ENCODE peak calls at places on chromosomes 6 and 20, in six cellular contexts. One of them, this sample, is unnamed.

GRCh38 chr6:95364016-95364604 is 213.2 kb upstream of the MANEA start:
- DNase-seq in testis: no peak
- DNase-seq in stomach: no peak
- DNase-seq in prostate gland: no peak
- DNase-seq in adrenal gland: no peak
- DNase-seq in transverse colon: no peak
- DNase-seq in this sample: no peak

GRCh38 chr20:31989030-31989645 is 21.1 kb upstream of the CCM2L start:
- DNase-seq in testis: no peak
- DNase-seq in stomach: no peak
- DNase-seq in prostate gland: no peak
- DNase-seq in adrenal gland: no peak
- DNase-seq in transverse colon: no peak
- DNase-seq in this sample: no peak

GRCh38 chr6:65088575-65088974 is 618.5 kb downstream of the EYS start:
- DNase-seq in testis: no peak
- DNase-seq in stomach: no peak
- DNase-seq in prostate gland: no peak
- DNase-seq in adrenal gland: no peak
- DNase-seq in transverse colon: no peak
- DNase-seq in this sample: no peak

GRCh38 chr6:53857318-53858094 is 62.7 kb downstream of the LRRC1 start:
- DNase-seq in testis: no peak
- DNase-seq in stomach: no peak
- DNase-seq in prostate gland: peak
- DNase-seq in adrenal gland: no peak
- DNase-seq in transverse colon: no peak
- DNase-seq in this sample: no peak

GRCh38 chr20:59007758-59008511 is 881 bp upstream of the CTSZ start:
- DNase-seq in testis: no peak
- DNase-seq in stomach: peak
- DNase-seq in prostate gland: no peak
- DNase-seq in adrenal gland: peak
- DNase-seq in transverse colon: peak
- DNase-seq in this sample: no peak

GRCh38 chr6:74280130-74280692 is 584.2 kb downstream of the CD109 start:
- DNase-seq in testis: no peak
- DNase-seq in stomach: no peak
- DNase-seq in prostate gland: no peak
- DNase-seq in adrenal gland: no peak
- DNase-seq in transverse colon: no peak
- DNase-seq in this sample: no peak

GRCh38 chr20:50459124-50459918 is 50.9 kb upstream of the PTPN1 start:
- DNase-seq in testis: no peak
- DNase-seq in stomach: no peak
- DNase-seq in prostate gland: no peak
- DNase-seq in adrenal gland: no peak
- DNase-seq in transverse colon: no peak
- DNase-seq in this sample: no peak

GRCh38 chr20:17901971-17902370 is 66.6 kb downstream of the SNX5 start:
- DNase-seq in testis: no peak
- DNase-seq in stomach: no peak
- DNase-seq in prostate gland: no peak
- DNase-seq in adrenal gland: no peak
- DNase-seq in transverse colon: no peak
- DNase-seq in this sample: no peak

GRCh38 chr6:31765910-31766794 is 3.7 kb downstream of the SAPCD1 start:
- DNase-seq in testis: no peak
- DNase-seq in stomach: no peak
- DNase-seq in prostate gland: no peak
- DNase-seq in adrenal gland: no peak
- DNase-seq in transverse colon: no peak
- DNase-seq in this sample: no peak

GRCh38 chr6:81750201-81750600 is 2.3 kb downstream of the TENT5A start:
- DNase-seq in testis: no peak
- DNase-seq in stomach: no peak
- DNase-seq in prostate gland: no peak
- DNase-seq in adrenal gland: no peak
- DNase-seq in transverse colon: no peak
- DNase-seq in this sample: no peak

GRCh38 chr6:32047539-32047854 is 9.3 kb downstream of the CYP21A2 start:
- DNase-seq in testis: no peak
- DNase-seq in stomach: no peak
- DNase-seq in prostate gland: no peak
- DNase-seq in adrenal gland: no peak
- DNase-seq in transverse colon: no peak
- DNase-seq in this sample: no peak

GRCh38 chr6:90811596-90812226 is 224.8 kb upstream of the MAP3K7 start:
- DNase-seq in testis: no peak
- DNase-seq in stomach: no peak
- DNase-seq in prostate gland: no peak
- DNase-seq in adrenal gland: no peak
- DNase-seq in transverse colon: no peak
- DNase-seq in this sample: no peak

GRCh38 chr20:54103067-54103761 is 32.8 kb upstream of the BCAS1 start:
- DNase-seq in testis: peak
- DNase-seq in stomach: peak
- DNase-seq in prostate gland: peak
- DNase-seq in adrenal gland: peak
- DNase-seq in transverse colon: peak
- DNase-seq in this sample: peak

GRCh38 chr20:17786221-17786718 is 86.5 kb downstream of the BANF2 start:
- DNase-seq in testis: peak
- DNase-seq in stomach: no peak
- DNase-seq in prostate gland: no peak
- DNase-seq in adrenal gland: no peak
- DNase-seq in transverse colon: no peak
- DNase-seq in this sample: peak

GRCh38 chr6:17536586-17536985 is 63.5 kb upstream of the FAM8A1 start:
- DNase-seq in testis: no peak
- DNase-seq in stomach: no peak
- DNase-seq in prostate gland: no peak
- DNase-seq in adrenal gland: no peak
- DNase-seq in transverse colon: no peak
- DNase-seq in this sample: no peak

GRCh38 chr6:44176935-44177509 is 18.4 kb downstream of the CAPN11 start:
- DNase-seq in testis: no peak
- DNase-seq in stomach: no peak
- DNase-seq in prostate gland: no peak
- DNase-seq in adrenal gland: no peak
- DNase-seq in transverse colon: no peak
- DNase-seq in this sample: no peak

GRCh38 chr6:26390504-26390903 is 7.6 kb downstream of the BTN2A2 start:
- DNase-seq in testis: no peak
- DNase-seq in stomach: no peak
- DNase-seq in prostate gland: no peak
- DNase-seq in adrenal gland: no peak
- DNase-seq in transverse colon: no peak
- DNase-seq in this sample: no peak

GRCh38 chr20:44799691-44800090 is 10.7 kb downstream of the RIMS4 start:
- DNase-seq in testis: no peak
- DNase-seq in stomach: no peak
- DNase-seq in prostate gland: no peak
- DNase-seq in adrenal gland: no peak
- DNase-seq in transverse colon: no peak
- DNase-seq in this sample: no peak

GRCh38 chr20:33622705-33623390 is 39.3 kb upstream of the C20orf144 start:
- DNase-seq in testis: no peak
- DNase-seq in stomach: no peak
- DNase-seq in prostate gland: no peak
- DNase-seq in adrenal gland: no peak
- DNase-seq in transverse colon: no peak
- DNase-seq in this sample: no peak

GRCh38 chr6:46186583-46186982 is 15.8 kb upstream of the ENPP5 start:
- DNase-seq in testis: no peak
- DNase-seq in stomach: no peak
- DNase-seq in prostate gland: no peak
- DNase-seq in adrenal gland: no peak
- DNase-seq in transverse colon: no peak
- DNase-seq in this sample: no peak

GRCh38 chr20:63698739-63699465 is 2.5 kb downstream of the TNFRSF6B start:
- DNase-seq in testis: no peak
- DNase-seq in stomach: no peak
- DNase-seq in prostate gland: no peak
- DNase-seq in adrenal gland: peak
- DNase-seq in transverse colon: peak
- DNase-seq in this sample: peak

GRCh38 chr6:16872543-16873230 is 111.4 kb upstream of the ATXN1 start:
- DNase-seq in testis: no peak
- DNase-seq in stomach: no peak
- DNase-seq in prostate gland: no peak
- DNase-seq in adrenal gland: no peak
- DNase-seq in transverse colon: no peak
- DNase-seq in this sample: no peak

GRCh38 chr20:61882716-61883615 is 182.7 kb downstream of the TAF4 start:
- DNase-seq in testis: no peak
- DNase-seq in stomach: no peak
- DNase-seq in prostate gland: no peak
- DNase-seq in adrenal gland: no peak
- DNase-seq in transverse colon: no peak
- DNase-seq in this sample: no peak

GRCh38 chr6:130010387-130010786 is 8.0 kb upstream of the L3MBTL3 start:
- DNase-seq in testis: no peak
- DNase-seq in stomach: no peak
- DNase-seq in prostate gland: no peak
- DNase-seq in adrenal gland: no peak
- DNase-seq in transverse colon: no peak
- DNase-seq in this sample: no peak

GRCh38 chr6:5302220-5302946 is 41.1 kb downstream of the FARS2 start:
- DNase-seq in testis: no peak
- DNase-seq in stomach: no peak
- DNase-seq in prostate gland: no peak
- DNase-seq in adrenal gland: no peak
- DNase-seq in transverse colon: no peak
- DNase-seq in this sample: no peak

GRCh38 chr6:120122401-120122800 is 772.8 kb upstream of the MAN1A1 start:
- DNase-seq in testis: no peak
- DNase-seq in stomach: no peak
- DNase-seq in prostate gland: no peak
- DNase-seq in adrenal gland: no peak
- DNase-seq in transverse colon: no peak
- DNase-seq in this sample: no peak

DNA sequence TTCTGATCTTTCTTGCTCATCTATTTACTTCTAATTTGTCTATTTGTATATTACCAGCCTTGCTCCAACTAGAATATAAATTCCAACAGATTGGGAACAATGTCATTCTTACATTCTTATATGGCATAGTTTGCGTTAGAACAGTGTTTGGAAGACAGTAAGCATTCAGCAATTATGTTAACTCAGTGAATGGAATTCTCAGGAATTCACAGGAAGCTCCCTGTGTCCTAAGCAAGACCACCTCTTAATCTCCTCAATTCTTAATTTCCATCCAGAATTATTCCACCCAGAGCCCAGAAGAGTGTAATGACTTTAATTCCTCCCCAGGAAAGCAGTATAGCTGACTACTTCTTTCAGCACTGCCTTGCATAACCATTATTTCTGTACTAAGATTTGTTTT is 18.2 kb upstream of the HS3ST5 start:
- DNase-seq in testis: no peak
- DNase-seq in stomach: no peak
- DNase-seq in prostate gland: no peak
- DNase-seq in adrenal gland: no peak
- DNase-seq in transverse colon: no peak
- DNase-seq in this sample: no peak
- TF ChIP-seq POLR2A in testis: no peak
- TF ChIP-seq POLR2A in stomach: no peak
- TF ChIP-seq POLR2A in prostate gland: no peak
- TF ChIP-seq POLR2A in adrenal gland: no peak
- TF ChIP-seq POLR2A in transverse colon: no peak
- TF ChIP-seq POLR2A in this sample: no peak

GRCh38 chr20:10171864-10172751 is 46.5 kb upstream of the SNAP25 start:
- DNase-seq in testis: peak
- DNase-seq in stomach: peak
- DNase-seq in prostate gland: peak
- DNase-seq in adrenal gland: peak
- DNase-seq in transverse colon: peak
- DNase-seq in this sample: no peak
- TF ChIP-seq CTCF in testis: no peak
- TF ChIP-seq CTCF in stomach: no peak
- TF ChIP-seq CTCF in prostate gland: no peak
- TF ChIP-seq CTCF in adrenal gland: no peak
- TF ChIP-seq CTCF in transverse colon: no peak
- TF ChIP-seq CTCF in this sample: no peak

GRCh38 chr6:8000080-8001035 is 63.8 kb downstream of the BLOC1S5 start:
- DNase-seq in testis: no peak
- DNase-seq in stomach: no peak
- DNase-seq in prostate gland: no peak
- DNase-seq in adrenal gland: no peak
- DNase-seq in transverse colon: no peak
- DNase-seq in this sample: no peak

GRCh38 chr6:7999201-7999600 is 65.0 kb downstream of the BLOC1S5 start:
- DNase-seq in testis: no peak
- DNase-seq in stomach: no peak
- DNase-seq in prostate gland: no peak
- DNase-seq in adrenal gland: no peak
- DNase-seq in transverse colon: no peak
- DNase-seq in this sample: no peak

GRCh38 chr6:7996538-7997225 is 67.5 kb downstream of the BLOC1S5 start:
- DNase-seq in testis: no peak
- DNase-seq in stomach: no peak
- DNase-seq in prostate gland: no peak
- DNase-seq in adrenal gland: no peak
- DNase-seq in transverse colon: no peak
- DNase-seq in this sample: no peak

GRCh38 chr6:7997311-7997710 is 66.9 kb downstream of the BLOC1S5 start:
- DNase-seq in testis: no peak
- DNase-seq in stomach: no peak
- DNase-seq in prostate gland: no peak
- DNase-seq in adrenal gland: no peak
- DNase-seq in transverse colon: no peak
- DNase-seq in this sample: no peak

DNA sequence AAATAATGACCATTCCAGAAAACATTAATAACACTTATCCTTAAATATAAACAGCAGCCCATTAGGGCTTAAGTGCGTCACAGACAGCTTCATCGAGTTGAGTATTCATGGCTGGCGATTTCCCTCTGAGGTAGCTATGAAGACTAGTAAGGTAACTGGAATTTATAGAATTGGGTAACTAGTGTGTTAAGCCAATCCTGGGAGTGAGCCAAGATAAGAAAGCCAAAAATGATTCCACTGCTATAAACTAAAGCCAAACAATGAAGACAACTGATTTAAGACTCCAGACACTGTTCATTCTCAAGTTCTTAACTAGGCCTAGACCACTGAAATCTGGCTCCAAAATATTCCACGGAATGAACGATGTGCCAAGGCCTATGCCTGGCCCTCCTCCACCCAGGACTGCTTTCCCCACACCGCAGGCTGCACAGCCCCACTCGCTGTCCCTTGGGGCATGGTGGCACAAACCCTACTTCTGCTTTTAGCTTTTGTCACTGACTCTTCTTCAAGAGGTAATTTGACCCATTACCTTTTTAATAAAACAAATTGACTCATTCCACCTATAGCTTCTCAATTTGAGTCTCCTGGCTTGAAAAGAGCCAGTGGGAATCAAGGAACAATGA is 66.0 kb downstream of the BLOC1S5 start:
- DNase-seq in testis: no peak
- DNase-seq in stomach: no peak
- DNase-seq in prostate gland: no peak
- DNase-seq in adrenal gland: no peak
- DNase-seq in transverse colon: no peak
- DNase-seq in this sample: no peak
- H3K27ac ChIP-seq in testis: no peak
- H3K27ac ChIP-seq in stomach: no peak
- H3K27ac ChIP-seq in prostate gland: no peak
- H3K27ac ChIP-seq in adrenal gland: no peak
- H3K27ac ChIP-seq in transverse colon: peak
- H3K27ac ChIP-seq in this sample: no peak

GRCh38 chr6:13709698-13710551 is 1.7 kb downstream of the RANBP9 start:
- DNase-seq in testis: no peak
- DNase-seq in stomach: no peak
- DNase-seq in prostate gland: no peak
- DNase-seq in adrenal gland: no peak
- DNase-seq in transverse colon: no peak
- DNase-seq in this sample: no peak
- TF ChIP-seq POLR2A in testis: no peak
- TF ChIP-seq POLR2A in stomach: no peak
- TF ChIP-seq POLR2A in prostate gland: no peak
- TF ChIP-seq POLR2A in adrenal gland: no peak
- TF ChIP-seq POLR2A in transverse colon: no peak
- TF ChIP-seq POLR2A in this sample: no peak

This sample was measured in uterus.